ENCODE peak calls at places on chromosomes 2 and 18, in six cellular contexts. P, N, J, C, H and T are unnamed samples.

GRCh38 chr2:108243566-108243965 is 3.8 kb downstream of the SULT1C3 start:
- DNase-seq in H (no peak), J (no peak), C (no peak), N (no peak), P (no peak), T (no peak)

GRCh38 chr2:68799615-68800400 is 65.2 kb downstream of the ARHGAP25 start:
- DNase-seq in N (peak; percentile 65), P (no peak), J (no peak), C (peak; percentile 19), H (no peak), T (no peak)

GRCh38 chr2:67323209-67323991 is 73.7 kb upstream of the ETAA1 start:
- DNase-seq in J (no peak), C (no peak), H (no peak), P (no peak), N (no peak), T (no peak)

GRCh38 chr18:74806700-74807416 is 209.2 kb downstream of the ZNF407 start:
- DNase-seq in P (no peak), C (no peak), J (no peak), N (no peak), H (peak; percentile 4), T (no peak)

GRCh38 chr2:201127570-201127969 is 11.6 kb downstream of the CFLAR start:
- DNase-seq in N (no peak), P (no peak), C (no peak), J (peak; percentile 92), H (no peak), T (peak; percentile 27)

GRCh38 chr2:162085090-162085891 is 11.3 kb upstream of the DPP4 start:
- DNase-seq in P (no peak), H (no peak), N (no peak), C (no peak), J (no peak), T (no peak)

GRCh38 chr2:162840598-162841246 is 2.2 kb upstream of the KCNH7 start:
- DNase-seq in N (peak; percentile 7), H (no peak), C (peak; percentile 84), J (no peak), P (peak; percentile 67), T (peak; percentile 58)

GRCh38 chr2:207337234-207338219 is 171.8 kb upstream of the KLF7 start:
- DNase-seq in C (no peak), N (no peak), J (no peak), P (no peak), H (no peak), T (no peak)

GRCh38 chr2:6043238-6043637 is 351.1 kb downstream of the SOX11 start:
- DNase-seq in H (no peak), C (no peak), J (no peak), P (no peak), N (no peak), T (no peak)

GRCh38 chr2:158755310-158755709 is 39.8 kb upstream of the DAPL1 start:
- DNase-seq in P (no peak), J (no peak), N (no peak), C (no peak), H (no peak), T (no peak)

GRCh38 chr2:128770143-128771080 is 451.7 kb upstream of the HS6ST1 start:
- DNase-seq in J (no peak), N (no peak), P (no peak), C (no peak), H (no peak), T (no peak)

GRCh38 chr18:13522861-13523660 is 203.3 kb downstream of the FAM210A start:
- DNase-seq in C (no peak), P (no peak), J (no peak), H (no peak), N (no peak), T (no peak)

GRCh38 chr2:219490186-219490585 is 8.5 kb upstream of the GMPPA start:
- DNase-seq in N (no peak), P (no peak), H (no peak), J (no peak), C (no peak), T (no peak)